ENCODE peak calls at places on chromosomes 16 and 17, in eight cellular contexts. One of them, this sample, is unnamed.

GRCh38 chr17:21124096-21124495 is 2.7 kb upstream of the DHRS7B start:
- DNase-seq in AG09309: no peak
- DNase-seq in RWPE2: no peak
- DNase-seq in colonic mucosa: no peak
- DNase-seq in psoas muscle: no peak
- DNase-seq in cardiac muscle cell: no peak
- DNase-seq in astrocyte of the spinal cord: no peak
- DNase-seq in fibroblast of mammary gland: no peak
- DNase-seq in this sample: no peak

GRCh38 chr16:27925612-27926011 is 137.9 kb downstream of the GSG1L start:
- DNase-seq in AG09309: no peak
- DNase-seq in RWPE2: no peak
- DNase-seq in colonic mucosa: no peak
- DNase-seq in psoas muscle: no peak
- DNase-seq in cardiac muscle cell: no peak
- DNase-seq in astrocyte of the spinal cord: no peak
- DNase-seq in fibroblast of mammary gland: no peak
- DNase-seq in this sample: no peak

GRCh38 chr16:52256310-52257078 is 290.4 kb downstream of the TOX3 start:
- DNase-seq in AG09309: no peak
- DNase-seq in RWPE2: no peak
- DNase-seq in colonic mucosa: no peak
- DNase-seq in psoas muscle: no peak
- DNase-seq in cardiac muscle cell: no peak
- DNase-seq in astrocyte of the spinal cord: no peak
- DNase-seq in fibroblast of mammary gland: no peak
- DNase-seq in this sample: no peak

GRCh38 chr17:44766409-44767038 is 7.7 kb downstream of the ADAM11 start:
- DNase-seq in AG09309: no peak
- DNase-seq in RWPE2: no peak
- DNase-seq in colonic mucosa: no peak
- DNase-seq in psoas muscle: no peak
- DNase-seq in cardiac muscle cell: no peak
- DNase-seq in astrocyte of the spinal cord: no peak
- DNase-seq in fibroblast of mammary gland: no peak
- DNase-seq in this sample: no peak

GRCh38 chr17:79622201-79622601 is 11.3 kb upstream of the RBFOX3 start:
- DNase-seq in AG09309: no peak
- DNase-seq in RWPE2: peak; percentile 27
- DNase-seq in colonic mucosa: no peak
- DNase-seq in psoas muscle: no peak
- DNase-seq in cardiac muscle cell: no peak
- DNase-seq in astrocyte of the spinal cord: no peak
- DNase-seq in fibroblast of mammary gland: no peak
- DNase-seq in this sample: peak; percentile 14

GRCh38 chr17:39357488-39357887 is 43.9 kb downstream of the FBXL20 start:
- DNase-seq in AG09309: no peak
- DNase-seq in RWPE2: no peak
- DNase-seq in colonic mucosa: no peak
- DNase-seq in psoas muscle: no peak
- DNase-seq in cardiac muscle cell: no peak
- DNase-seq in astrocyte of the spinal cord: no peak
- DNase-seq in fibroblast of mammary gland: no peak
- DNase-seq in this sample: no peak

GRCh38 chr16:70661534-70661917 is 15.2 kb downstream of the IL34 start:
- DNase-seq in AG09309: no peak
- DNase-seq in RWPE2: peak; percentile 75
- DNase-seq in colonic mucosa: no peak
- DNase-seq in psoas muscle: no peak
- DNase-seq in cardiac muscle cell: no peak
- DNase-seq in astrocyte of the spinal cord: no peak
- DNase-seq in fibroblast of mammary gland: no peak
- DNase-seq in this sample: no peak

GRCh38 chr16:27177031-27177774 is 26.1 kb upstream of the KDM8 start:
- DNase-seq in AG09309: peak; percentile 31
- DNase-seq in RWPE2: no peak
- DNase-seq in colonic mucosa: no peak
- DNase-seq in psoas muscle: no peak
- DNase-seq in cardiac muscle cell: no peak
- DNase-seq in astrocyte of the spinal cord: peak; percentile 63
- DNase-seq in fibroblast of mammary gland: peak; percentile 89
- DNase-seq in this sample: no peak

GRCh38 chr17:9151091-9151490 is 129.8 kb downstream of the NTN1 start:
- DNase-seq in AG09309: no peak
- DNase-seq in RWPE2: no peak
- DNase-seq in colonic mucosa: no peak
- DNase-seq in psoas muscle: no peak
- DNase-seq in cardiac muscle cell: peak; percentile 41
- DNase-seq in astrocyte of the spinal cord: no peak
- DNase-seq in fibroblast of mammary gland: no peak
- DNase-seq in this sample: no peak

GRCh38 chr17:79045830-79046500 is 22.0 kb downstream of the C1QTNF1 start:
- DNase-seq in AG09309: no peak
- DNase-seq in RWPE2: no peak
- DNase-seq in colonic mucosa: peak; percentile 78
- DNase-seq in psoas muscle: peak; percentile 76
- DNase-seq in cardiac muscle cell: peak; percentile 77
- DNase-seq in astrocyte of the spinal cord: peak; percentile 68
- DNase-seq in fibroblast of mammary gland: peak; percentile 73
- DNase-seq in this sample: peak; percentile 64

GRCh38 chr16:81945665-81946064 is 65.6 kb downstream of the SDR42E1 start:
- DNase-seq in AG09309: peak; percentile 10
- DNase-seq in RWPE2: no peak
- DNase-seq in colonic mucosa: no peak
- DNase-seq in psoas muscle: no peak
- DNase-seq in cardiac muscle cell: no peak
- DNase-seq in astrocyte of the spinal cord: peak; percentile 55
- DNase-seq in fibroblast of mammary gland: peak; percentile 53
- DNase-seq in this sample: no peak

GRCh38 chr17:58381124-58381838 is 29.3 kb upstream of the SUPT4H1 start:
- DNase-seq in AG09309: no peak
- DNase-seq in RWPE2: no peak
- DNase-seq in colonic mucosa: peak; percentile 57
- DNase-seq in psoas muscle: no peak
- DNase-seq in cardiac muscle cell: no peak
- DNase-seq in astrocyte of the spinal cord: no peak
- DNase-seq in fibroblast of mammary gland: no peak
- DNase-seq in this sample: no peak

DNA sequence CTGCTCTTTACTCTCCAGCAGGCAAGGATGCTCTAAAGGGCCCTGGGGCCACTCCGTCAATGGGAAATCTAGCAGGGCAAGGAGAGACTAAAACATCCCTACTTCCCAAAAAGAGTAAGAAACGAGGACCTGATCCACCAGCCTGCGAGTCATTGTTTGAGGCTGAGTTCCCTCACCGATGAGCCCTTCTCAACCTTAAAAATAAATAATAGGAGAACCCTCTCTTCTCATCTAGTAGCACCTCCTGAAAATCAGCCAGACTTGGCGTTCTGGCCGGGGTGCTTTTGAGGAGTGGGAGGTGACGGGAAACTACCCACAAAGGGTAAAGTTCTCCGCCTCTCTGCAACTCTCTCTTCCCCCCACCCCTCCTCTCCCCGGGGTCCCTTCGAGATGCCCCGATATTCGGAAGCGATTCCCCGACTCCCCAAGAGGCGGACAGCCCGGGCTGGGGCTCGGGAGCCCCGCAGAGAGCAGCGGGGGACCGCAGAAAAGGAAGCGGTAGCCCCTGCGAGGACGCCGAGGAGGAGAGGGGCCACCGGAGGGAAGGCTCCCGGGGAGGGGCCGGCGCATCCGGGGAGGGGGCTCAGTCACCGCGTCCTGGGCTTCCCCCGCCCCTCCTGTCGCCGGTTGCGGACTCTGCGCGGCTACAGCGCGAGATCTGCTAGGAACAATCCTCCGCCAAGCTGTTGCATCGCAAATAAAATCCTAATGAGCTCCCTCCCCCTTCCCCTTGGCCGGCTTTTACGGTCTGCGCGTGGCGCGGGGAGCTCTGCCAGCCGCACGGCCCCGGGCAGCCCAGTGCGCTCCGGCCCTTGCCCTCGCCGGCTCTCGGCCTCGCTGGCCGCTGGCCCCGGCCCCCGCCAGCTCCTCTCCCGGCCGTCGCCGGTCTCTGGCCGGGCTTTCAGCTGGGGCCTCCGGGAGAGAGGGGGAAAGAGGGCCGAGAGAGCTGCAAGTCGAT is 1.3 kb downstream of the HOXB9 start:
- DNase-seq in AG09309: no peak
- DNase-seq in RWPE2: no peak
- DNase-seq in colonic mucosa: no peak
- DNase-seq in psoas muscle: no peak
- DNase-seq in cardiac muscle cell: peak; percentile 36
- DNase-seq in astrocyte of the spinal cord: peak; percentile 40
- DNase-seq in fibroblast of mammary gland: no peak
- DNase-seq in this sample: no peak
- H3K4me3 ChIP-seq in AG09309: no peak overlapping the region
- H3K4me3 ChIP-seq in RWPE2: peak overlapping the region; percentile 57
- H3K4me3 ChIP-seq in colonic mucosa: peak overlapping the region; percentile 48
- H3K4me3 ChIP-seq in psoas muscle: peak overlapping the region; percentile 62
- H3K4me3 ChIP-seq in cardiac muscle cell: peak overlapping the region; percentile 9
- H3K4me3 ChIP-seq in astrocyte of the spinal cord: peak overlapping the region; percentile 74
- H3K4me3 ChIP-seq in fibroblast of mammary gland: peak overlapping the region; percentile 17
- H3K4me3 ChIP-seq in this sample: peak overlapping the region; percentile 33

DNA sequence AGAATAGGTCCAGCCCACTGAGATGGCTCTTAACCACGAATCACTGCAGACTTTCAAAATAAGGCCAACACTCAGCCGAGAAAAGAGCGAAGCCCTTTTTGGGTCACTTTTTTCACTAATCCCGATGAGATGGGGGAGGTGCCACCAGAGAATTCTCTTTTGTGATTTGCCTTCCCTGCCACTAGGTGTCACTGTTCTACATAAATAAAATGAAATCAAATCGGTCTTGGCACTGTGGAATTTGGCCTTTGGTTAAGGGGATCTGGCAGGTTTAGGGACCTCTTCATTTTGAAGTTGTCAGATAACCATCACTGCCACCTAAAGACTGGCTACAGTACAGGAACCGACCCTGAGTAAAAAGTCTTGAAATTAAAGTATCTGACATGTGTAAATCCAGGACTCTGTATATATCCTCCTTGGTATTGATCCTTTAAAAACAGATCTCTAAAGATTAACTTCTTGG is 147.0 kb downstream of the HS3ST4 start:
- DNase-seq in AG09309: peak; percentile 11
- DNase-seq in RWPE2: no peak
- DNase-seq in colonic mucosa: peak; percentile 20
- DNase-seq in psoas muscle: no peak
- DNase-seq in cardiac muscle cell: peak; percentile 69
- DNase-seq in astrocyte of the spinal cord: peak; percentile 46
- DNase-seq in fibroblast of mammary gland: peak; percentile 59
- DNase-seq in this sample: no peak
- H3K4me3 ChIP-seq in AG09309: no peak overlapping the region
- H3K4me3 ChIP-seq in RWPE2: no peak overlapping the region
- H3K4me3 ChIP-seq in colonic mucosa: no peak overlapping the region
- H3K4me3 ChIP-seq in psoas muscle: no peak overlapping the region
- H3K4me3 ChIP-seq in cardiac muscle cell: peak overlapping the region; percentile 22
- H3K4me3 ChIP-seq in astrocyte of the spinal cord: no peak overlapping the region
- H3K4me3 ChIP-seq in fibroblast of mammary gland: no peak overlapping the region
- H3K4me3 ChIP-seq in this sample: no peak overlapping the region

DNA sequence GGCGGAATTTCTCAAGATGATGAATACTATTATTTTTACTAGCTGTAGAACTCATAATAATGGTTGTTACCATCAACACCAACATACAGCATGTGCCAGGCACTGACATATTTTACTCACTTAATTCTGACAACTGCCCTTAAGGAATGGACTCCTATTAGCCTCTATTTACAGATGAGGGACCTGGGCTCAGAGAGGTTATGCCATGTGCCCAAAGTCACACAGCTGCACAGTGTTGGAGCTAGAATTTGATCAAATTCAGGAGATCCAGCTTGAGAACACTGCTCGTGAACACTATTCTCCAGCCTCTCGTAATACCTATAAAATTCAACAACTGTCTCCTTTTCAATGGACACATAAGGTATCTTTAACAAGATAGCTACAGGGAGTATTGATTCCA is 97.2 kb downstream of the XYLT1 start:
- DNase-seq in AG09309: no peak
- DNase-seq in RWPE2: no peak
- DNase-seq in colonic mucosa: no peak
- DNase-seq in psoas muscle: no peak
- DNase-seq in cardiac muscle cell: no peak
- DNase-seq in astrocyte of the spinal cord: no peak
- DNase-seq in fibroblast of mammary gland: no peak
- DNase-seq in this sample: no peak
- H3K4me3 ChIP-seq in AG09309: no peak overlapping the region
- H3K4me3 ChIP-seq in RWPE2: no peak overlapping the region
- H3K4me3 ChIP-seq in colonic mucosa: no peak overlapping the region
- H3K4me3 ChIP-seq in psoas muscle: no peak overlapping the region
- H3K4me3 ChIP-seq in cardiac muscle cell: no peak overlapping the region
- H3K4me3 ChIP-seq in astrocyte of the spinal cord: no peak overlapping the region
- H3K4me3 ChIP-seq in fibroblast of mammary gland: no peak overlapping the region
- H3K4me3 ChIP-seq in this sample: no peak overlapping the region

GRCh38 chr17:68599873-68600122 is 1.4 kb downstream of the FAM20A start:
- DNase-seq in AG09309: no peak
- DNase-seq in RWPE2: no peak
- DNase-seq in colonic mucosa: no peak
- DNase-seq in psoas muscle: no peak
- DNase-seq in cardiac muscle cell: no peak
- DNase-seq in astrocyte of the spinal cord: no peak
- DNase-seq in fibroblast of mammary gland: no peak
- DNase-seq in this sample: no peak

GRCh38 chr17:68598074-68598473 is 3.1 kb downstream of the FAM20A start:
- DNase-seq in AG09309: no peak
- DNase-seq in RWPE2: no peak
- DNase-seq in colonic mucosa: no peak
- DNase-seq in psoas muscle: no peak
- DNase-seq in cardiac muscle cell: no peak
- DNase-seq in astrocyte of the spinal cord: no peak
- DNase-seq in fibroblast of mammary gland: no peak
- DNase-seq in this sample: no peak

GRCh38 chr17:68600123-68600880 is 865 bp downstream of the FAM20A start:
- DNase-seq in AG09309: no peak
- DNase-seq in RWPE2: no peak
- DNase-seq in colonic mucosa: no peak
- DNase-seq in psoas muscle: peak; percentile 50
- DNase-seq in cardiac muscle cell: peak; percentile 80
- DNase-seq in astrocyte of the spinal cord: no peak
- DNase-seq in fibroblast of mammary gland: no peak
- DNase-seq in this sample: peak; percentile 69

GRCh38 chr17:68599091-68599872 is 1.9 kb downstream of the FAM20A start:
- DNase-seq in AG09309: peak; percentile 87
- DNase-seq in RWPE2: no peak
- DNase-seq in colonic mucosa: no peak
- DNase-seq in psoas muscle: no peak
- DNase-seq in cardiac muscle cell: no peak
- DNase-seq in astrocyte of the spinal cord: peak; percentile 7
- DNase-seq in fibroblast of mammary gland: peak; percentile 97
- DNase-seq in this sample: no peak

DNA sequence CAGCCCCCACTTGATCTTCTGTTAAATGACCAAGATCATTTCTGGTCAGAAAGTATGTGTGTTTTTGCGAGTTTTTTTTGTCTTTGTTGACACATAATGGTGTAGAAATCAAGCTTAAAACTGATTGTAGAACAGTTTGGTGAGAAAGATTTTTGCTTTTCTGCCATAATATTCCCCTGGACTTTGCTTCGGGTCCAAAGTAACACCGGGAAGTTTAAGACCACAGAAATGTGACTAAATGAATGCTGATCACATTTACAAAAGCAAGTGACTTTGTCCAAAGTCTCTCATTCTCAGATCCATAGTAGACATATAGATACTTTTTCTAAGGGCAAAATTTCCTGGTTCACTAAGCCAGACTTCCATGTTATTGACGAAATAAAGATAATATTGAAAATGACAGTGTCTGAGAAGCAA is 2.6 kb downstream of the FAM20A start:
- DNase-seq in AG09309: no peak
- DNase-seq in RWPE2: no peak
- DNase-seq in colonic mucosa: no peak
- DNase-seq in psoas muscle: no peak
- DNase-seq in cardiac muscle cell: no peak
- DNase-seq in astrocyte of the spinal cord: no peak
- DNase-seq in fibroblast of mammary gland: no peak
- DNase-seq in this sample: no peak
- H3K4me3 ChIP-seq in AG09309: no peak overlapping the region
- H3K4me3 ChIP-seq in RWPE2: no peak overlapping the region
- H3K4me3 ChIP-seq in colonic mucosa: no peak overlapping the region
- H3K4me3 ChIP-seq in psoas muscle: peak overlapping the region; percentile 73
- H3K4me3 ChIP-seq in cardiac muscle cell: no peak overlapping the region
- H3K4me3 ChIP-seq in astrocyte of the spinal cord: no peak overlapping the region
- H3K4me3 ChIP-seq in fibroblast of mammary gland: peak overlapping the region; percentile 78
- H3K4me3 ChIP-seq in this sample: no peak overlapping the region